ENCODE peak calls at places on chromosomes 6 and 20, in nine cellular contexts. W, C, A, K, E, J, F, I and T are unnamed samples.

GRCh38 chr20:47664744-47665143 is 120.5 kb downstream of the SULF2 start:
- DNase-seq in E (no peak), C (no peak), A (no peak), K (no peak), I (no peak), W (no peak), F (no peak), J (no peak), T (no peak)

GRCh38 chr20:59437601-59438031 is 137.2 kb downstream of the EDN3 start:
- DNase-seq in A (no peak), F (no peak), J (no peak), E (no peak), W (no peak), I (no peak), K (no peak), C (no peak), T (no peak)

GRCh38 chr20:38673731-38674177 is 50.5 kb upstream of the SLC32A1 start:
- DNase-seq in J (peak), E (peak), W (no peak), F (no peak), K (peak), I (no peak), A (no peak), C (peak), T (peak)

GRCh38 chr20:37390891-37391525 is 45.1 kb downstream of the SRC start:
- DNase-seq in I (no peak), F (no peak), W (no peak), E (peak), C (no peak), K (peak), A (no peak), J (no peak), T (no peak)

GRCh38 chr6:33192671-33193602 is 670 bp upstream of the COL11A2 start:
- DNase-seq in K (no peak), W (no peak), E (no peak), C (peak), F (peak), A (peak), J (peak), I (no peak), T (peak)

GRCh38 chr6:152532556-152533422 is 104.4 kb downstream of the SYNE1 start:
- DNase-seq in W (no peak), F (no peak), J (no peak), I (no peak), C (no peak), K (no peak), E (no peak), A (no peak), T (no peak)

GRCh38 chr20:38789503-38790209 is 15.8 kb upstream of the PPP1R16B start:
- DNase-seq in E (no peak), I (no peak), A (no peak), W (no peak), F (no peak), C (no peak), J (no peak), K (no peak), T (no peak)

GRCh38 chr6:12844284-12845223 is 128.0 kb downstream of the PHACTR1 start:
- DNase-seq in A (peak), C (no peak), I (no peak), F (no peak), K (no peak), E (peak), J (no peak), W (no peak), T (peak)

GRCh38 chr6:85468326-85468725 is 18.4 kb downstream of the NT5E start:
- DNase-seq in E (no peak), J (no peak), W (no peak), I (no peak), K (peak), C (no peak), A (no peak), F (no peak), T (no peak)

GRCh38 chr6:97129111-97129510 is 153.9 kb downstream of the MMS22L start:
- DNase-seq in W (no peak), I (no peak), K (no peak), A (no peak), E (no peak), F (no peak), J (no peak), C (no peak), T (no peak)